ENCODE peak calls at places on chromosome 15, in six cellular contexts. J is HepG2, Z is IMR-90, E is A549, Y is SK-N-SH, U is WTC11. B is an unnamed sample.
A peak's percentile ranks its signal among the peaks of the same experiment; 100 is the strongest.

GRCh38 chr15:35320911-35321310 is 225.1 kb downstream of the DPH6 start:
- DNase-seq in J (no peak), Z (no peak), E (no peak), Y (no peak), U (no peak), B (no peak)

GRCh38 chr15:73866881-73867410 is 6.4 kb upstream of the TBC1D21 start:
- DNase-seq in J (no peak), Z (no peak), E (no peak), Y (no peak), U (peak; percentile 67), B (peak; percentile 9)

GRCh38 chr15:67039349-67040075 is 25.9 kb upstream of the SMAD3 start:
- DNase-seq in J (no peak), Z (no peak), E (no peak), Y (no peak), U (peak; percentile 63), B (peak; percentile 60)

GRCh38 chr15:55774113-55774970 is 31.4 kb upstream of the PRTG start:
- DNase-seq in J (peak; percentile 33), Z (peak; percentile 10), E (peak; percentile 64), Y (peak; percentile 53), U (peak; percentile 84), B (peak; percentile 61)

GRCh38 chr15:75455982-75456531 is 4.6 kb upstream of the SIN3A start:
- DNase-seq in J (peak; percentile 40), Z (peak; percentile 68), E (peak; percentile 72), Y (no peak), U (no peak), B (no peak)

GRCh38 chr15:80418892-80419537 is 14.8 kb downstream of the ARNT2 start:
- DNase-seq in J (peak; percentile 47), Z (peak; percentile 72), E (peak; percentile 56), Y (peak; percentile 45), U (no peak), B (peak; percentile 41)

GRCh38 chr15:28881170-28881569 is 4.6 kb upstream of the APBA2 start:
- DNase-seq in J (no peak), Z (peak; percentile 46), E (no peak), Y (no peak), U (no peak), B (no peak)

GRCh38 chr15:93413745-93414144 is 324.7 kb upstream of the RGMA start:
- DNase-seq in J (no peak), Z (no peak), E (no peak), Y (no peak), U (no peak), B (no peak)

GRCh38 chr15:69685524-69686452 is 233.2 kb downstream of the RPLP1 start:
- DNase-seq in J (no peak), Z (no peak), E (no peak), Y (no peak), U (no peak), B (no peak)

GRCh38 chr15:94791008-94791407 is 559.6 kb downstream of the MCTP2 start:
- DNase-seq in J (no peak), Z (no peak), E (no peak), Y (no peak), U (no peak), B (no peak)

GRCh38 chr15:23503546-23503945 is 56.5 kb upstream of the GOLGA6L2 start:
- DNase-seq in J (no peak), Z (no peak), E (no peak), Y (no peak), U (no peak), B (no peak)

GRCh38 chr15:23504003-23504402 is 57.0 kb upstream of the GOLGA6L2 start:
- DNase-seq in J (no peak), Z (no peak), E (no peak), Y (no peak), U (no peak), B (no peak)

GRCh38 chr15:23506762-23507161 is 58.7 kb upstream of the MKRN3 start:
- DNase-seq in J (no peak), Z (no peak), E (no peak), Y (no peak), U (no peak), B (no peak)
- TF ChIP-seq USF2 in J (no peak), Z (no peak), E (no peak), Y (no peak), U (no peak), B (no peak)

GRCh38 chr15:88804257-88804656 is 1.0 kb downstream of the ACAN start:
- DNase-seq in J (no peak), Z (no peak), E (no peak), Y (no peak), U (no peak), B (no peak)
- TF ChIP-seq USF2 in J (no peak), Z (no peak), E (no peak), Y (no peak), U (no peak), B (no peak)

GRCh38 chr15:68389936-68390790 is 41.8 kb downstream of the ITGA11 start:
- DNase-seq in J (no peak), Z (peak; percentile 74), E (no peak), Y (no peak), U (peak; percentile 5), B (no peak)

GRCh38 chr15:68389041-68389930 is 42.7 kb downstream of the ITGA11 start:
- DNase-seq in J (no peak), Z (no peak), E (no peak), Y (no peak), U (peak; percentile 12), B (no peak)

GRCh38 chr15:68386587-68387287 is 45.2 kb downstream of the ITGA11 start:
- DNase-seq in J (no peak), Z (no peak), E (no peak), Y (no peak), U (no peak), B (no peak)

GRCh38 chr15:68387288-68388143 is 44.4 kb downstream of the ITGA11 start:
- DNase-seq in J (no peak), Z (peak; percentile 78), E (no peak), Y (no peak), U (peak; percentile 3), B (no peak)

GRCh38 chr15:68391084-68391483 is 40.9 kb downstream of the ITGA11 start:
- DNase-seq in J (no peak), Z (no peak), E (no peak), Y (no peak), U (peak; percentile 3), B (no peak)
- TF ChIP-seq USF2 in J (no peak), Z (no peak), E (no peak), Y (no peak), U (no peak), B (no peak)

DNA sequence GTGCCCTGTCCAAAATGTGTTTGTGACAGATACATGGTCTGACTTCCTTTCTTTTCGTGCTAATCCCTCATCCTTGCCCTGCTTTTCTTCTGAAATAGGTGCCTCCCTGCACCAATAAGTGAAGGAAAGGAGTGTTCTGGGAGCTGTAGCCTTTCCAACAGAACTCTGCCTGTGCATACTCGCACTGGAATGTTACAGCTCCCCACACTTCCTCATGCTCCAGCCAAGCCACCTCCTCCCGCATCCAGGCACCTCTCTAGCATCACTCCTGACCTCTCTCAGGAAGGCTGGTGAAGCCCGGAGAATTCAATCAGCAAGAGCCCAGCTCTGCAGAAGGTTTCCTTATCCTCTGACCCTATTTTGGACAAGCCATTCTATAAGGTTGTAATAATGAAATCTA is 478.1 kb downstream of the GABRG3 start:
- DNase-seq in J (no peak), Z (no peak), E (no peak), Y (no peak), U (no peak), B (no peak)
- TF ChIP-seq USF2 in J (no peak), Z (no peak), E (no peak), Y (no peak), U (no peak), B (no peak)

DNA sequence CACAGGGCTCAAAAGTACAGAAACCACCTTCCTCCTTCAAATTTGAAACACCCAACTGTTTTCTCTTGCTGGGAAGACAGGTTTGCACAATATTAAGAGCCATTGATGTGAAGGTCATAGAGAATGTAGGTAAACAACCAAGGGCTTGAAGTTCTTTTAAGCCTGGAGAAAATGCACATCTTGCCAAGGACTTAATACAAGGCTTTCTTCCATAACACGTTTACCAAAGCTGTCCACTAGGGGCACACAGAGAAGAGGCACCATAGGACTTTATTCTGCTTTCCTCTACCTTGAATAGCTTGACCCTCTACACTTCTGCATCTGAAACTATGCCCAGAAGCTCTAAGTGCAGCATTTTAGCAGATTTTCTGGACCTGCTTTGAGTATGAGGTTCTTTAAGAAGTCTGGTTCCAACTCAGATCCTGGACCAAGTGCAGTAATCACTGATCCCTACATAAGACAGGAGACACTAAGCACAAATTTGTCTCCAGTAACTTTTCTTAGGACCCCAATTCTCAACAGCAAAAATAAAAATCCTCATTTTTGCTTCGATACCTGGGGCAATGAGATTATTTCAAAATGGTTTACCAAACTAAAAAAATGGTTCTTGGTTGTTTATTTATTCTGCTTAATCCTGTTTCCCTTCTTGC is 138.0 kb downstream of the FBN1 start:
- DNase-seq in J (peak; percentile 43), Z (peak; percentile 60), E (peak; percentile 17), Y (peak; percentile 42), U (peak; percentile 18), B (peak; percentile 62)
- TF ChIP-seq USF2 in J (no peak), Z (no peak), E (no peak), Y (no peak), U (no peak), B (no peak)

DNA sequence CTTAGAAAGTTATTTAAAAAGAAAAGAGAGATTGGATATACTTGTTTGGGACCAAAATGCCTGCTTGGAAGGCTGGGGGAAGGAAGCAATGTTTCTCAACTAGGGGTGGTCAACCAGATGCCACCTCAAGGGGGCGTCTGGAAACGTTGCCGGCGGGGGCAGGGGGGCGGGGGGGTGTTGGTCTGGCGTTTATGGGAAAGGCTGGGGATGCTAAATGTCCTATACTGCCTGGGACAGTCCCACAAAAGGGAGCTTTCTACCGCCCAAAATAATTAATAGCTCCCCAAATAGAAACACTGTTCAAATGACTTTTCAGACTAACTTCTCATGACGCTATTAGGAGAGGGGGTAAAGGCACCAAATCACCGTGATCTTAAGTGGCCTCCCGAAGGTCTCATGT is 2.2 kb downstream of the POLG start:
- DNase-seq in J (peak; percentile 28), Z (peak; percentile 10), E (peak; percentile 77), Y (peak; percentile 84), U (peak; percentile 35), B (peak; percentile 60)
- TF ChIP-seq USF2 in J (no peak), Z (no peak), E (no peak), Y (no peak), U (no peak), B (no peak)

B was measured in K562.